ENCODE peak calls at places on chromosome 3, in five cellular contexts. D is A549; Q is neuronal stem cell; Z is ovary; E is CD8-positive, alpha-beta memory T cell. R is an unnamed sample.

GRCh38 chr3:30934208-30934550 is 39.7 kb upstream of the GADL1 start:
- DNase-seq in D (peak; percentile 55), Q (no peak), Z (peak; percentile 36), E (no peak), R (no peak)

GRCh38 chr3:77042892-77043291 is 3.0 kb downstream of the ROBO2 start:
- DNase-seq in D (no peak), Q (no peak), Z (no peak), E (no peak), R (no peak)

GRCh38 chr3:152724270-152724669 is 110.7 kb upstream of the P2RY1 start:
- DNase-seq in D (no peak), Q (no peak), Z (no peak), E (no peak), R (no peak)

GRCh38 chr3:150170843-150171513 is 200.3 kb upstream of the PFN2 start:
- DNase-seq in D (no peak), Q (no peak), Z (no peak), E (no peak), R (peak; percentile 81)

GRCh38 chr3:197103766-197104165 is 74.1 kb upstream of the MELTF start:
- DNase-seq in D (no peak), Q (no peak), Z (no peak), E (no peak), R (no peak)

GRCh38 chr3:175983369-175983768 is 1124.2 kb downstream of the NAALADL2 start:
- DNase-seq in D (no peak), Q (no peak), Z (no peak), E (no peak), R (no peak)

GRCh38 chr3:178714971-178715832 is 179.0 kb downstream of the KCNMB2 start:
- DNase-seq in D (no peak), Q (no peak), Z (no peak), E (no peak), R (no peak)

GRCh38 chr3:16176391-16177030 is 2.0 kb downstream of the GALNT15 start:
- DNase-seq in D (no peak), Q (no peak), Z (no peak), E (no peak), R (no peak)

GRCh38 chr3:123880998-123881561 is 3.1 kb downstream of the MYLK start:
- DNase-seq in D (peak; percentile 65), Q (no peak), Z (no peak), E (no peak), R (no peak)

GRCh38 chr3:25582242-25582641 is 82.5 kb downstream of the TOP2B start:
- DNase-seq in D (peak; percentile 95), Q (no peak), Z (no peak), E (no peak), R (no peak)

GRCh38 chr3:114400369-114400768 is 106.5 kb downstream of the TIGIT start:
- DNase-seq in D (no peak), Q (no peak), Z (no peak), E (no peak), R (no peak)

GRCh38 chr3:17941766-17942165 is 199.3 kb upstream of the TBC1D5 start:
- DNase-seq in D (no peak), Q (no peak), Z (no peak), E (no peak), R (no peak)

GRCh38 chr3:119898478-119899177 is 116.7 kb downstream of the NR1I2 start:
- DNase-seq in D (no peak), Q (no peak), Z (no peak), E (no peak), R (no peak)

GRCh38 chr3:195149292-195149691 is 121.7 kb downstream of the XXYLT1 start:
- DNase-seq in D (no peak), Q (no peak), Z (no peak), E (no peak), R (no peak)

GRCh38 chr3:42012935-42013651 is 51.2 kb upstream of the ULK4 start:
- DNase-seq in D (peak; percentile 50), Q (no peak), Z (peak; percentile 69), E (peak; percentile 82), R (peak; percentile 70)

GRCh38 chr3:129207347-129207947 is 23.8 kb upstream of the CNBP start:
- DNase-seq in D (no peak), Q (no peak), Z (no peak), E (no peak), R (no peak)

GRCh38 chr3:87461036-87461435 is 184.7 kb upstream of the POU1F1 start:
- DNase-seq in D (no peak), Q (no peak), Z (no peak), E (no peak), R (no peak)

GRCh38 chr3:177781686-177782161 is 584.4 kb upstream of the TBL1XR1 start:
- DNase-seq in D (no peak), Q (no peak), Z (peak; percentile 69), E (no peak), R (no peak)

GRCh38 chr3:59392116-59392515 is 342.3 kb upstream of the CFAP20DC start:
- DNase-seq in D (no peak), Q (no peak), Z (no peak), E (no peak), R (no peak)

GRCh38 chr3:123833398-123833785 is 50.7 kb downstream of the MYLK start:
- DNase-seq in D (no peak), Q (no peak), Z (no peak), E (no peak), R (no peak)

GRCh38 chr3:58529516-58530353 is 7.3 kb downstream of the ACOX2 start:
- DNase-seq in D (peak; percentile 60), Q (peak; percentile 51), Z (no peak), E (no peak), R (no peak)

GRCh38 chr3:194401346-194401745 is 2.3 kb upstream of the GP5 start:
- DNase-seq in D (no peak), Q (no peak), Z (no peak), E (no peak), R (no peak)

GRCh38 chr3:193971268-193971751 is 164.6 kb upstream of the HES1 start:
- DNase-seq in D (peak; percentile 12), Q (no peak), Z (no peak), E (no peak), R (no peak)

GRCh38 chr3:127780536-127781400 is 41.5 kb downstream of the MGLL start:
- DNase-seq in D (no peak), Q (no peak), Z (no peak), E (no peak), R (no peak)
- H3K27ac ChIP-seq in D (peak overlapping the region; percentile 6), Q (no peak overlapping the region), Z (no peak overlapping the region), E (no peak overlapping the region), R (no peak overlapping the region)

GRCh38 chr3:134372405-134373277 is 1.6 kb downstream of the AMOTL2 start:
- DNase-seq in D (no peak), Q (no peak), Z (no peak), E (no peak), R (no peak)

GRCh38 chr3:134373278-134373941 is 837 bp downstream of the AMOTL2 start:
- DNase-seq in D (peak; percentile 74), Q (peak; percentile 94), Z (peak; percentile 90), E (no peak), R (peak; percentile 38)

GRCh38 chr3:134369861-134370596 is 4.2 kb downstream of the AMOTL2 start:
- DNase-seq in D (no peak), Q (no peak), Z (no peak), E (no peak), R (no peak)

GRCh38 chr3:134370611-134371451 is 3.4 kb downstream of the AMOTL2 start:
- DNase-seq in D (no peak), Q (no peak), Z (no peak), E (no peak), R (no peak)

DNA sequence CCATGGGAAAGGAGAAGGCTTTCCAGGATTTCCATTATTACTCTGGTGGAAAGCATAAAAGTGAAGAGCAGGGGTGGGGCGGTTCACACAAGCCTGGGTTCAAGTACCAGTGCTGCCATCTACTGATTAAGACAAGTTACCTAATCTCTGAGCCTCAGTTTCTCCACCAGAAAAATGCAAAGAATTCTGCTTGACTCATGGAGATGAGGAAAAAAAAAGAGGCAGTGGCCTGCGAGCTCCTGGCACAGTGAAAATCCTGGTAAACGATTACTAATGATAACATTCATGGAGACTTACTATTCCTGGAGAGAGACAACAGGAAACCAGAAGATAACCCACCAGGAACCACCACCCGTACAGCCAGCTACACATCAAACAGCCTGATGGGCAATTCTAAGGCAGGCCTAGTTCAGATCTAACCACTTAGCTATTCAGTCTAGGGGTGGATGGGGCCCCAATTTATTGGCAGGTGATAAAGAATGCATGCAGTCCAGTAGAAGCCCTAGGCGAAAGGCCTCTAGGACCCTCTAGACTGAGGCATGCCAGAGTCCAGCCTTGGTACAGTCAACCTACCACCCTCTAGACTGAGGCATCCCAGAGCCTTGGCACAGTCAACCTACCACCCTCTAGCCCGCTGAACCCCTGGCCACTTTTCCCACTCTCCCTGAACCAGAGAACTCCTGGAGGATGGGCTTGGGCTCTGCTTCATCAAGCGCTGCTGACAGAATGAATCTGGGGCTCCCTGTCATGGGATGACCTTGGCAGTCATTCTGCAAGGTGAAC is 2.5 kb downstream of the AMOTL2 start:
- DNase-seq in D (no peak), Q (no peak), Z (no peak), E (no peak), R (no peak)
- H3K27ac ChIP-seq in D (peak overlapping the region; percentile 99), Q (peak overlapping the region; percentile 7), Z (no peak overlapping the region), E (no peak overlapping the region), R (peak overlapping the region; percentile 100)

GRCh38 chr3:140078343-140078742 is 143.4 kb downstream of the CLSTN2 start:
- DNase-seq in D (no peak), Q (no peak), Z (no peak), E (no peak), R (no peak)

GRCh38 chr3:140077406-140077805 is 142.4 kb downstream of the CLSTN2 start:
- DNase-seq in D (no peak), Q (no peak), Z (no peak), E (no peak), R (no peak)

GRCh38 chr3:140081836-140082331 is 146.9 kb downstream of the CLSTN2 start:
- DNase-seq in D (no peak), Q (no peak), Z (no peak), E (no peak), R (no peak)

GRCh38 chr3:140078940-140079339 is 144.0 kb downstream of the CLSTN2 start:
- DNase-seq in D (no peak), Q (no peak), Z (no peak), E (no peak), R (no peak)
- H3K27ac ChIP-seq in D (no peak overlapping the region), Q (no peak overlapping the region), Z (no peak overlapping the region), E (no peak overlapping the region), R (no peak overlapping the region)

GRCh38 chr3:189132125-189132744 is 39.5 kb upstream of the TPRG1 start:
- DNase-seq in D (peak; percentile 22), Q (no peak), Z (peak; percentile 46), E (peak; percentile 91), R (no peak)

GRCh38 chr3:189137416-189137815 is 34.4 kb upstream of the TPRG1 start:
- DNase-seq in D (no peak), Q (peak; percentile 20), Z (no peak), E (no peak), R (no peak)

GRCh38 chr3:189139631-189140030 is 32.1 kb upstream of the TPRG1 start:
- DNase-seq in D (no peak), Q (no peak), Z (no peak), E (no peak), R (no peak)

GRCh38 chr3:189132901-189133300 is 38.9 kb upstream of the TPRG1 start:
- DNase-seq in D (no peak), Q (no peak), Z (no peak), E (no peak), R (no peak)

DNA sequence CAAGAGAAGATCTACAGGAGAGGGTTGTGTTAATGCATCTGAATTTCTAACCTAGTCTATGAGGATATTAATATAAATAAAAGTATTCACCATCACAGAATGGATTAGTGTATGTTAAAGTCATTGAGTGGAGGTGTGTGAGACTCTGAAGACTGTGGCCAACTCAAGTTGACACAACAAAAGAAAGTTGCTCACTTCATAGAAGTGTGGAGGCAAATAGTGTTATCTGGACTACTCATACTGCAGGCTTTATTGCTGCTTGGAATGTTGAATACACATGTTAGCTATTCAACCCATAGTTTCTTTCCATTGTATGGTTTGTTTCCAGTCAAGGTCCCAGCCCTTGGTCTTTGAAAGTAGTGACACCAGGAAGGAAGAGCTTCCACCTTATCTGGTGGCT is 38.0 kb upstream of the TPRG1 start:
- DNase-seq in D (no peak), Q (no peak), Z (no peak), E (no peak), R (no peak)
- H3K27ac ChIP-seq in D (no peak overlapping the region), Q (no peak overlapping the region), Z (no peak overlapping the region), E (no peak overlapping the region), R (no peak overlapping the region)

R was measured in substantia nigra.